ENCODE peak calls at places on chromosomes 12 and 14, in nine cellular contexts. B is ascending aorta; F is central memory CD4-positive, alpha-beta T cell; Q is HCT116; P is effector memory CD4-positive, alpha-beta T cell; Z is NCI-H226; N is NCI-H748 treated with DMSO at 0.1 percent for 48 hours; S is right lobe of liver; E is stimulated activated CD8-positive, alpha-beta memory T cell treated with anti-CD3 and anti-CD28 coated beads, Interleukin-2, amount 100 ng/mL, for 1 hour. R is an unnamed sample.

GRCh38 chr12:14982562-14982961 is 9.7 kb downstream of the PDE6H start:
- DNase-seq in P (no peak), F (no peak), S (no peak), N (no peak), Z (no peak), Q (no peak), E (no peak), B (no peak), R (no peak)

GRCh38 chr14:41137741-41138140 is 468.9 kb upstream of the LRFN5 start:
- DNase-seq in B (no peak), E (no peak), F (no peak), P (no peak), N (no peak), Q (no peak), Z (no peak), S (no peak), R (no peak)

GRCh38 chr12:13171921-13172859 is 24.3 kb upstream of the EMP1 start:
- DNase-seq in Z (peak; percentile 98), F (no peak), S (peak; percentile 88), N (no peak), P (no peak), Q (no peak), B (no peak), E (no peak), R (no peak)

GRCh38 chr12:2034633-2035420 is 18.0 kb upstream of the CACNA1C start:
- DNase-seq in Z (peak; percentile 55), F (peak; percentile 77), B (peak; percentile 30), Q (peak; percentile 60), S (peak; percentile 91), N (peak; percentile 60), P (peak; percentile 69), E (peak; percentile 77), R (peak; percentile 84)

GRCh38 chr14:100375273-100375962 is 52.3 kb downstream of the SLC25A47 start:
- DNase-seq in Z (peak; percentile 79), E (no peak), Q (peak; percentile 52), F (peak; percentile 31), N (no peak), P (peak; percentile 4), B (peak; percentile 54), S (peak; percentile 62), R (peak; percentile 29)

GRCh38 chr14:71725802-71726638 is 206.2 kb upstream of the RGS6 start:
- DNase-seq in Z (peak; percentile 41), Q (no peak), B (no peak), N (no peak), F (no peak), P (no peak), E (no peak), S (no peak), R (no peak)

GRCh38 chr14:51726166-51726899 is 74.6 kb downstream of the FRMD6 start:
- DNase-seq in E (no peak), F (no peak), P (no peak), Z (peak; percentile 49), B (no peak), Q (no peak), N (no peak), S (no peak), R (no peak)

GRCh38 chr14:99038401-99038800 is 233.6 kb downstream of the BCL11B start:
- DNase-seq in F (no peak), E (no peak), Z (no peak), P (no peak), S (peak; percentile 37), Q (no peak), B (peak; percentile 41), N (no peak), R (no peak)

GRCh38 chr12:106078358-106079025 is 60.3 kb downstream of the NUAK1 start:
- DNase-seq in B (no peak), P (no peak), Q (no peak), E (no peak), S (no peak), Z (peak; percentile 69), N (no peak), F (no peak), R (no peak)

GRCh38 chr12:31474751-31475150 is 116.2 kb downstream of the DENND5B start:
- DNase-seq in B (no peak), S (no peak), N (no peak), E (no peak), Z (no peak), F (no peak), P (no peak), Q (no peak), R (no peak)

GRCh38 chr12:119229837-119230236 is 51.1 kb downstream of the HSPB8 start:
- DNase-seq in B (no peak), F (no peak), Z (peak; percentile 44), Q (peak; percentile 59), P (no peak), E (no peak), S (no peak), N (no peak), R (no peak)

GRCh38 chr12:52752516-52752915 is 24.6 kb downstream of the KRT76 start:
- DNase-seq in Z (no peak), N (no peak), E (no peak), B (no peak), P (no peak), Q (no peak), S (no peak), F (no peak), R (no peak)

GRCh38 chr12:95963104-95963503 is 20.0 kb downstream of the AMDHD1 start:
- DNase-seq in N (no peak), F (no peak), Z (no peak), P (no peak), S (no peak), B (no peak), Q (peak; percentile 18), E (no peak), R (no peak)

GRCh38 chr12:22658214-22658613 is 33.2 kb downstream of the ETNK1 start:
- DNase-seq in Q (no peak), P (no peak), S (no peak), B (no peak), Z (peak; percentile 89), F (no peak), E (no peak), N (no peak), R (no peak)

GRCh38 chr14:75980856-75981255 is 939 bp downstream of the TGFB3 start:
- DNase-seq in B (no peak), Q (no peak), N (no peak), F (no peak), Z (no peak), P (no peak), E (no peak), S (no peak), R (no peak)

GRCh38 chr12:53999596-54000104 is 311 bp upstream of the HOXC9 start:
- DNase-seq in B (no peak), P (no peak), Z (peak; percentile 69), Q (peak; percentile 75), E (no peak), F (no peak), N (peak; percentile 70), S (no peak), R (no peak)

GRCh38 chr12:4909734-4910501 is at the start of gene KCNA1:
- DNase-seq in Q (no peak), N (no peak), F (no peak), E (no peak), S (no peak), B (no peak), Z (no peak), P (no peak), R (peak; percentile 22)

GRCh38 chr12:65306603-65307501 is 28.4 kb downstream of the MSRB3 start:
- DNase-seq in B (no peak), S (no peak), F (no peak), Q (peak; percentile 91), P (no peak), N (peak; percentile 46), Z (peak; percentile 15), E (no peak), R (no peak)

GRCh38 chr14:32202468-32202865 is 602 bp downstream of the RNU6-8 start:
- DNase-seq in Z (peak; percentile 13), F (no peak), S (no peak), E (no peak), Q (no peak), B (no peak), P (no peak), N (no peak), R (no peak)

GRCh38 chr14:33657478-33657877 is 293.4 kb downstream of the EGLN3 start:
- DNase-seq in S (no peak), F (no peak), B (no peak), Z (no peak), N (no peak), E (no peak), P (no peak), Q (no peak), R (no peak)

GRCh38 chr12:34402228-34402898 is 380.1 kb downstream of the ALG10 start:
- DNase-seq in B (peak; percentile 7), S (peak; percentile 31), F (no peak), Z (no peak), N (no peak), P (no peak), Q (no peak), E (no peak), R (no peak)

GRCh38 chr14:54935958-54936357 is 33.3 kb upstream of the GCH1 start:
- DNase-seq in Q (no peak), P (no peak), N (no peak), S (no peak), F (no peak), E (no peak), B (no peak), Z (peak; percentile 5), R (no peak)

GRCh38 chr14:87409401-87409800 is 583.6 kb downstream of the GALC start:
- DNase-seq in N (no peak), Z (no peak), S (no peak), F (no peak), Q (no peak), E (no peak), P (no peak), B (no peak), R (no peak)

GRCh38 chr12:4856556-4856955 is 53.1 kb upstream of the KCNA1 start:
- DNase-seq in S (no peak), N (no peak), P (no peak), F (no peak), Q (no peak), Z (no peak), B (no peak), E (no peak), R (no peak)

GRCh38 chr12:92988622-92989130 is 59.6 kb upstream of the EEA1 start:
- DNase-seq in S (no peak), Q (no peak), P (no peak), N (no peak), E (no peak), B (no peak), F (no peak), Z (no peak), R (no peak)

GRCh38 chr12:106301611-106302321 is 767 bp upstream of the TCP11L2 start:
- DNase-seq in E (peak; percentile 20), Z (peak; percentile 86), S (peak; percentile 56), B (peak; percentile 31), F (peak; percentile 91), P (peak; percentile 76), N (peak; percentile 11), Q (no peak), R (peak; percentile 86)

GRCh38 chr12:24380122-24380521 is 430.7 kb upstream of the SOX5 start:
- DNase-seq in Q (no peak), P (no peak), E (no peak), F (no peak), B (no peak), Z (no peak), N (no peak), S (peak; percentile 55), R (no peak)

GRCh38 chr12:3197131-3197818 is 120.1 kb downstream of the TSPAN9 start:
- DNase-seq in N (no peak), Z (no peak), S (no peak), E (no peak), Q (no peak), F (no peak), P (no peak), B (no peak), R (no peak)

GRCh38 chr14:104897286-104898194 is 27.1 kb upstream of the PLD4 start:
- DNase-seq in S (peak; percentile 46), N (no peak), B (no peak), Q (no peak), E (no peak), F (no peak), P (no peak), Z (peak; percentile 1), R (no peak)

GRCh38 chr12:116096874-116097273 is 180.6 kb downstream of the MED13L start:
- DNase-seq in P (no peak), Q (no peak), Z (no peak), B (no peak), S (no peak), E (no peak), F (no peak), N (no peak), R (no peak)

GRCh38 chr12:54033106-54033979 is 493 bp downstream of the HOXC5 start:
- DNase-seq in B (no peak), Z (no peak), Q (no peak), P (no peak), S (no peak), F (no peak), N (peak; percentile 62), E (no peak), R (no peak)